ENCODE peak calls at places on chromosomes 7 and 10, in seven cellular contexts. One of them, this sample, is unnamed.

GRCh38 chr10:82981137-82981723 is 1106.2 kb downstream of the NRG3 start:
- DNase-seq in astrocyte of the spinal cord: peak
- DNase-seq in astrocyte of the cerebellum: peak
- DNase-seq in mammary epithelial cell: peak
- DNase-seq in fibroblast of pulmonary artery: peak
- DNase-seq in fibroblast of lung: peak
- DNase-seq in lower leg skin: no peak
- DNase-seq in this sample: peak

GRCh38 chr10:5952731-5953385 is 24.5 kb downstream of the IL15RA start:
- DNase-seq in lower leg skin: no peak
- DNase-seq in fibroblast of pulmonary artery: no peak
- DNase-seq in astrocyte of the cerebellum: no peak
- DNase-seq in mammary epithelial cell: no peak
- DNase-seq in fibroblast of lung: no peak
- DNase-seq in astrocyte of the spinal cord: no peak
- DNase-seq in this sample: no peak

GRCh38 chr10:123562387-123562786 is 103.8 kb upstream of the GPR26 start:
- DNase-seq in lower leg skin: peak
- DNase-seq in mammary epithelial cell: no peak
- DNase-seq in fibroblast of lung: no peak
- DNase-seq in astrocyte of the cerebellum: no peak
- DNase-seq in astrocyte of the spinal cord: no peak
- DNase-seq in fibroblast of pulmonary artery: no peak
- DNase-seq in this sample: no peak

GRCh38 chr7:80478683-80479082 is 33.2 kb downstream of the GNAT3 start:
- DNase-seq in fibroblast of pulmonary artery: peak
- DNase-seq in astrocyte of the cerebellum: no peak
- DNase-seq in fibroblast of lung: peak
- DNase-seq in astrocyte of the spinal cord: peak
- DNase-seq in lower leg skin: no peak
- DNase-seq in mammary epithelial cell: peak
- DNase-seq in this sample: peak

GRCh38 chr10:44293842-44294241 is 91.1 kb downstream of the CXCL12 start:
- DNase-seq in fibroblast of lung: peak
- DNase-seq in astrocyte of the cerebellum: no peak
- DNase-seq in fibroblast of pulmonary artery: peak
- DNase-seq in lower leg skin: no peak
- DNase-seq in mammary epithelial cell: no peak
- DNase-seq in astrocyte of the spinal cord: peak
- DNase-seq in this sample: peak

GRCh38 chr10:98382691-98383101 is 32.3 kb downstream of the PYROXD2 start:
- DNase-seq in fibroblast of pulmonary artery: no peak
- DNase-seq in fibroblast of lung: peak
- DNase-seq in astrocyte of the spinal cord: no peak
- DNase-seq in mammary epithelial cell: no peak
- DNase-seq in astrocyte of the cerebellum: no peak
- DNase-seq in lower leg skin: no peak
- DNase-seq in this sample: no peak

GRCh38 chr10:100739516-100740368 is 5.6 kb upstream of the PAX2 start:
- DNase-seq in fibroblast of lung: no peak
- DNase-seq in astrocyte of the cerebellum: no peak
- DNase-seq in lower leg skin: no peak
- DNase-seq in fibroblast of pulmonary artery: no peak
- DNase-seq in mammary epithelial cell: no peak
- DNase-seq in astrocyte of the spinal cord: no peak
- DNase-seq in this sample: no peak

GRCh38 chr7:40944981-40945585 is 757.8 kb downstream of the INHBA start:
- DNase-seq in mammary epithelial cell: peak
- DNase-seq in fibroblast of lung: no peak
- DNase-seq in lower leg skin: no peak
- DNase-seq in astrocyte of the cerebellum: no peak
- DNase-seq in astrocyte of the spinal cord: no peak
- DNase-seq in fibroblast of pulmonary artery: no peak
- DNase-seq in this sample: no peak

GRCh38 chr10:13882112-13882711 is 295.4 kb downstream of the PRPF18 start:
- DNase-seq in astrocyte of the spinal cord: peak
- DNase-seq in fibroblast of lung: peak
- DNase-seq in lower leg skin: peak
- DNase-seq in mammary epithelial cell: peak
- DNase-seq in fibroblast of pulmonary artery: peak
- DNase-seq in astrocyte of the cerebellum: peak
- DNase-seq in this sample: peak

GRCh38 chr7:27147211-27148030 is at the start of gene HOXA6:
- DNase-seq in astrocyte of the spinal cord: peak
- DNase-seq in mammary epithelial cell: peak
- DNase-seq in astrocyte of the cerebellum: no peak
- DNase-seq in fibroblast of lung: peak
- DNase-seq in lower leg skin: peak
- DNase-seq in fibroblast of pulmonary artery: no peak
- DNase-seq in this sample: no peak

GRCh38 chr7:156903232-156903909 is 10.4 kb upstream of the LMBR1 start:
- DNase-seq in lower leg skin: no peak
- DNase-seq in astrocyte of the spinal cord: peak
- DNase-seq in fibroblast of lung: peak
- DNase-seq in astrocyte of the cerebellum: peak
- DNase-seq in mammary epithelial cell: peak
- DNase-seq in fibroblast of pulmonary artery: peak
- DNase-seq in this sample: peak

GRCh38 chr7:24979470-24979862 is 512 bp downstream of the OSBPL3 start:
- DNase-seq in fibroblast of lung: peak
- DNase-seq in astrocyte of the cerebellum: no peak
- DNase-seq in mammary epithelial cell: peak
- DNase-seq in lower leg skin: peak
- DNase-seq in astrocyte of the spinal cord: no peak
- DNase-seq in fibroblast of pulmonary artery: peak
- DNase-seq in this sample: peak

GRCh38 chr10:34116220-34116623 is 698.9 kb downstream of the PARD3 start:
- DNase-seq in lower leg skin: no peak
- DNase-seq in astrocyte of the cerebellum: no peak
- DNase-seq in astrocyte of the spinal cord: peak
- DNase-seq in mammary epithelial cell: no peak
- DNase-seq in fibroblast of lung: peak
- DNase-seq in fibroblast of pulmonary artery: no peak
- DNase-seq in this sample: peak

GRCh38 chr10:113965683-113966082 is 78.0 kb upstream of the ADRB1 start:
- DNase-seq in mammary epithelial cell: no peak
- DNase-seq in astrocyte of the spinal cord: no peak
- DNase-seq in fibroblast of lung: no peak
- DNase-seq in lower leg skin: no peak
- DNase-seq in fibroblast of pulmonary artery: no peak
- DNase-seq in astrocyte of the cerebellum: no peak
- DNase-seq in this sample: no peak

DNA sequence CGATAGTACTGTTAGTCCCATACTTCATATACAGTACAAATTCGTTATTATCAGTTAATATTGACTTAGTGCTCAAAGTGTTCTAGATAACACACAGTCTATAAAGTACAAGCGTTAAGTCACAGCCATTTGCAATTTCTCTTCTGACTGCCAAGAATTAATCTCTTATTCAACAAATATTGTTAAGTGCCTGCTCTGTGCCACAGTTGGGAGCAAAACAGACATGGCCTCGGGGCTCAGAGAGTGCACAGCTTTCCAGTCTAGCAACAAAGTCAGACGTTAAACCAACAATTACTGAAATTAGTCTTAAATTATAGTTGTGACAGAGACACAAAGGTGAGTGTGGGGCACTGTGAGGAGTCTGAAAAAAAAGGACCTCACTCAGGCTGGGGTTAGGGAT is 113.0 kb upstream of the DPP6 start:
- DNase-seq in mammary epithelial cell: no peak
- DNase-seq in astrocyte of the cerebellum: no peak
- DNase-seq in lower leg skin: no peak
- DNase-seq in fibroblast of pulmonary artery: no peak
- DNase-seq in fibroblast of lung: no peak
- DNase-seq in astrocyte of the spinal cord: no peak
- DNase-seq in this sample: no peak
- TF ChIP-seq CTCF in mammary epithelial cell: no peak
- TF ChIP-seq CTCF in astrocyte of the cerebellum: no peak
- TF ChIP-seq CTCF in lower leg skin: no peak
- TF ChIP-seq CTCF in fibroblast of pulmonary artery: no peak
- TF ChIP-seq CTCF in fibroblast of lung: no peak
- TF ChIP-seq CTCF in astrocyte of the spinal cord: no peak
- TF ChIP-seq CTCF in this sample: no peak

DNA sequence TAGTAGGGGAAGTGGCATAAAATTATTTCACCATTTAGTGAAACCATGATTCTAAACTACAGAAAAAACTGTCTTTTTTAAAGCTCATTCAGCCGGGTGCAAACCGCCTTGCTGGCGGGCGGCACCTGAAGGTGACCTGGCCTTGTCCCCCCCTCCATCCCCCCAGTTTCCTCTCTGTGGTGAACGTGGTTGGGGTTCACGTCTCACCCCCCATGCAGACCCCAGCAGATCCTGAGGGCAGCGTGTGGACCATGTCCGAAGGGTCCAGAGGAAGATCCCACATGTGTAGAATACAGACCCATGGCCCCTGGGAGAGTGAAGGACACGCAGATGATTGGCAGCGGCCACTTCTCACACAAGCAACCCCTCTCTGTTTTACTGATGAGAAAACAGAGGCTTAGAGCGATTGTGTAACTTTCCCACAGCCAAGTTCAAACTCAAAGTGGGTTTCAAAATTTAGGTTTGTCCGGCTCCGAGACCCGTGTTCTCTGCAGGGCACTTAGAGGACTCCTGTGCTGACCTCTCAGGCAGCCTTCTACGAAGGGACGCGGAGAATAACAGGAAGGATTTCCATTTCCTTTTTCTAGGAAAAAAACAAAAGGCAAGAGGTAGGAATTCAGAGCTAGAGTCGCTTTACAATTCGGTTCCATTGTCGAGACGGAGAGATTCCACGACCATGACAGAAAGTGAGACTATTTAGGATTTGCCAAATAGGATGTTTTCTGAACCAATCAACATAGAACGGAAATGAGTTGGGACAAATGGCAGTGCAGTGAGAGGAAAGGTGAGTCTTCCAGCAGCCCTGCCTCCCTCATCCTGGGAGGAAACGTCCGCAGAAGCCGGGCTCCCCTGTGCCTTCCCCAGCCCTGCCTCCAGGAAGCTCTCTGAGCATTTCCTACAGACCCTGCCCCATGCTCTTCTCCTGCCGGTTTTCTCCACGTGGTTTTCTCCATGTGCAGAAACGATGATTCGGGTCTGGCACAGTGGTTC is 67.6 kb upstream of the PITRM1 start:
- DNase-seq in lower leg skin: no peak
- DNase-seq in mammary epithelial cell: no peak
- DNase-seq in astrocyte of the spinal cord: no peak
- DNase-seq in fibroblast of lung: no peak
- DNase-seq in fibroblast of pulmonary artery: no peak
- DNase-seq in astrocyte of the cerebellum: no peak
- DNase-seq in this sample: no peak
- H3K4me3 ChIP-seq in lower leg skin: no peak
- H3K4me3 ChIP-seq in mammary epithelial cell: no peak
- H3K4me3 ChIP-seq in astrocyte of the spinal cord: no peak
- H3K4me3 ChIP-seq in fibroblast of lung: no peak
- H3K4me3 ChIP-seq in fibroblast of pulmonary artery: no peak
- H3K4me3 ChIP-seq in astrocyte of the cerebellum: no peak
- H3K4me3 ChIP-seq in this sample: no peak

DNA sequence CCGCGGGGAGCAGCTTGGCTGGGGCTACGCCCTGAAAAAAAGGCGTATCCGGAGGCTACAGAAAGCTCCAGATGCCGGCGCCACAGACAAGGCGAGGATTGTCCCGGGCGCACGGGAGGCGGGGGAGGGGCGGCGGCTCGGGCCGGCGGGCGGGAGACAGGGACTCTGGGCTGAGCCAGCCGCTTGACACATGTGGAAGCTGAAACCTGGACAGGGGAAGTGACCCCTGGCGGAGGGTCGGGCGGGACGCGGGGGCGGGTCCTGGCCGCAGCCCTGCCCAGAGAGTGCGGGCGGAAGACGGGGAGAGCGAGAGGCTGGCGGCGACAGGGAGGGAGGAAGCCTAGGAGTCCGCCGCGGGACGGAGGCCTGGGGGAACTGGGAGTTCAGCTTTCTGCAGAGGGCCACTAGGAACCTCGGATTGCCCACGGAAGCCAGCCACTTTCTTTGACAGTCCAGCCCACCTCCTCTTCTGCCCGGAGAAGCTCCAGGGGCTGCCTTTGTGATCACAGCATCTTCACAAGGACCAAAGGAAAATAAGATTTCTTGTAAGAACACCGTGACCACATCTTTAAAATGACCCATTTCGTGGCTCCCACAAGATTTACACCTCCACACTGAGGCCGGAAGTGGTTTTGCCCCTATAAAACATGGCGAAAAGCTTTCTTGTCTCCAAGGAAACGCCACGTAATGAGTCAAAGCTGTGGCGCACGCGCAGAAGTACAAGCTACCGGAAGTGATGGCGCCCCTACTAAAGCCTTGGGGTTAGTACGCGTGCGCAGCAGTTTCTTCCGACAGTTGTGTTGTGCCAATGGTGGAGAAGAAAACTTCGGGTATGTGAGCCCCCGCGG is at the start of the genes PLOD3 and ZNHIT1:
- DNase-seq in lower leg skin: peak
- DNase-seq in fibroblast of pulmonary artery: peak
- DNase-seq in fibroblast of lung: peak
- DNase-seq in mammary epithelial cell: peak
- DNase-seq in astrocyte of the cerebellum: peak
- DNase-seq in astrocyte of the spinal cord: peak
- DNase-seq in this sample: peak
- TF ChIP-seq CTCF in lower leg skin: no peak
- TF ChIP-seq CTCF in fibroblast of pulmonary artery: no peak
- TF ChIP-seq CTCF in fibroblast of lung: no peak
- TF ChIP-seq CTCF in mammary epithelial cell: peak
- TF ChIP-seq CTCF in astrocyte of the cerebellum: no peak
- TF ChIP-seq CTCF in astrocyte of the spinal cord: no peak
- TF ChIP-seq CTCF in this sample: no peak

DNA sequence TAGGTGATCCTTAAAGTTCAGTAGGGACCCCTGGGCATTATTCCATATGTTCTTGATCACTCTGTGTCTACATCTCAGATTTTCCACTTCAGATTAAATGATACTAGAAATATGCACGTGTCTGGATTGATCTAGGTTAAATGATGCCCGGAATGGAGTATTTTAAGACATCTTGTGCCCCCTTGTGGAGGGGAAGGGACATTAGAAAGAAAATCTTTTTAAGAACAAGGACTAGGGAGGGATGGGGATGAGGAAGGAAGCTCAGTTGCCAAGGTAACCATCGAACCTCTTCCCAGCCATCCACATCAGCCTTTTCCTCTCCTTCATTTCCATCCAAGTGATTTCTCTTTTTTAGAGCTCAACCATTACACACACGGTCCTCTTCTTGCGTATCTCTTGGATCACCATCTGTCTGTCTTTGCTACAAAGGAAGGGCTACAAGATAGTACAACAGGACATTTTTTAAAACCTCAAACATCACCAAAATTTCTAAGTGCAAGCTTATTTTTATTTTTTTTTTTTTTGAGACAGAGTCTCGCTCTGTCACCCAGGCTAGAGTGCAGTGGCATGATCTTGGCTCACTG is 40.5 kb downstream of the PRSS2 start:
- DNase-seq in astrocyte of the spinal cord: peak
- DNase-seq in lower leg skin: no peak
- DNase-seq in astrocyte of the cerebellum: peak
- DNase-seq in fibroblast of pulmonary artery: peak
- DNase-seq in fibroblast of lung: peak
- DNase-seq in mammary epithelial cell: peak
- DNase-seq in this sample: peak
- H3K4me3 ChIP-seq in astrocyte of the spinal cord: no peak
- H3K4me3 ChIP-seq in lower leg skin: no peak
- H3K4me3 ChIP-seq in astrocyte of the cerebellum: no peak
- H3K4me3 ChIP-seq in fibroblast of pulmonary artery: no peak
- H3K4me3 ChIP-seq in fibroblast of lung: no peak
- H3K4me3 ChIP-seq in mammary epithelial cell: no peak
- H3K4me3 ChIP-seq in this sample: no peak